ENCODE peak calls at places on chromosome 9, in ten cellular contexts. One of them, this sample, is unnamed.

GRCh38 chr9:87812375-87813118 is 70.1 kb upstream of the SPATA31E1 start:
- DNase-seq in cardiac muscle cell: peak
- DNase-seq in fibroblast of lung: peak
- DNase-seq in keratinocyte: no peak
- DNase-seq in body of pancreas: peak
- DNase-seq in A673: peak
- DNase-seq in breast epithelium: no peak
- DNase-seq in GM12865: peak
- DNase-seq in activated CD8-positive, alpha-beta T cell treated with anti-CD3 and anti-CD28 coated beads for 36 hours: peak
- DNase-seq in GM13977: no peak
- DNase-seq in this sample: no peak

GRCh38 chr9:87392091-87392490 is 105.6 kb upstream of the DAPK1 start:
- DNase-seq in cardiac muscle cell: no peak
- DNase-seq in fibroblast of lung: no peak
- DNase-seq in keratinocyte: no peak
- DNase-seq in body of pancreas: no peak
- DNase-seq in A673: no peak
- DNase-seq in breast epithelium: no peak
- DNase-seq in GM12865: no peak
- DNase-seq in activated CD8-positive, alpha-beta T cell treated with anti-CD3 and anti-CD28 coated beads for 36 hours: no peak
- DNase-seq in GM13977: no peak
- DNase-seq in this sample: no peak

GRCh38 chr9:28688172-28688571 is 1114.9 kb upstream of the C9orf72 start:
- DNase-seq in cardiac muscle cell: no peak
- DNase-seq in fibroblast of lung: no peak
- DNase-seq in keratinocyte: no peak
- DNase-seq in body of pancreas: no peak
- DNase-seq in A673: peak
- DNase-seq in breast epithelium: no peak
- DNase-seq in GM12865: no peak
- DNase-seq in activated CD8-positive, alpha-beta T cell treated with anti-CD3 and anti-CD28 coated beads for 36 hours: no peak
- DNase-seq in GM13977: no peak
- DNase-seq in this sample: no peak

GRCh38 chr9:7394007-7394774 is 405.4 kb downstream of the DMAC1 start:
- DNase-seq in cardiac muscle cell: no peak
- DNase-seq in fibroblast of lung: no peak
- DNase-seq in keratinocyte: no peak
- DNase-seq in body of pancreas: no peak
- DNase-seq in A673: no peak
- DNase-seq in breast epithelium: no peak
- DNase-seq in GM12865: no peak
- DNase-seq in activated CD8-positive, alpha-beta T cell treated with anti-CD3 and anti-CD28 coated beads for 36 hours: no peak
- DNase-seq in GM13977: no peak
- DNase-seq in this sample: no peak

GRCh38 chr9:68750786-68751185 is 45.7 kb downstream of the PIP5K1B start:
- DNase-seq in cardiac muscle cell: no peak
- DNase-seq in fibroblast of lung: no peak
- DNase-seq in keratinocyte: no peak
- DNase-seq in body of pancreas: no peak
- DNase-seq in A673: no peak
- DNase-seq in breast epithelium: no peak
- DNase-seq in GM12865: no peak
- DNase-seq in activated CD8-positive, alpha-beta T cell treated with anti-CD3 and anti-CD28 coated beads for 36 hours: no peak
- DNase-seq in GM13977: no peak
- DNase-seq in this sample: no peak

GRCh38 chr9:129023036-129023907 is 4.9 kb downstream of the SH3GLB2 start:
- DNase-seq in cardiac muscle cell: peak
- DNase-seq in fibroblast of lung: peak
- DNase-seq in keratinocyte: no peak
- DNase-seq in body of pancreas: peak
- DNase-seq in A673: no peak
- DNase-seq in breast epithelium: no peak
- DNase-seq in GM12865: no peak
- DNase-seq in activated CD8-positive, alpha-beta T cell treated with anti-CD3 and anti-CD28 coated beads for 36 hours: no peak
- DNase-seq in GM13977: no peak
- DNase-seq in this sample: no peak

GRCh38 chr9:100697339-100697738 is 119.5 kb downstream of the CAVIN4 start:
- DNase-seq in cardiac muscle cell: no peak
- DNase-seq in fibroblast of lung: no peak
- DNase-seq in keratinocyte: no peak
- DNase-seq in body of pancreas: no peak
- DNase-seq in A673: no peak
- DNase-seq in breast epithelium: no peak
- DNase-seq in GM12865: no peak
- DNase-seq in activated CD8-positive, alpha-beta T cell treated with anti-CD3 and anti-CD28 coated beads for 36 hours: no peak
- DNase-seq in GM13977: no peak
- DNase-seq in this sample: no peak

GRCh38 chr9:28155671-28156070 is 582.4 kb upstream of the C9orf72 start:
- DNase-seq in cardiac muscle cell: no peak
- DNase-seq in fibroblast of lung: no peak
- DNase-seq in keratinocyte: no peak
- DNase-seq in body of pancreas: no peak
- DNase-seq in A673: no peak
- DNase-seq in breast epithelium: no peak
- DNase-seq in GM12865: no peak
- DNase-seq in activated CD8-positive, alpha-beta T cell treated with anti-CD3 and anti-CD28 coated beads for 36 hours: no peak
- DNase-seq in GM13977: no peak
- DNase-seq in this sample: no peak

GRCh38 chr9:113742878-113743277 is 133.2 kb upstream of the ZNF618 start:
- DNase-seq in cardiac muscle cell: no peak
- DNase-seq in fibroblast of lung: no peak
- DNase-seq in keratinocyte: no peak
- DNase-seq in body of pancreas: no peak
- DNase-seq in A673: no peak
- DNase-seq in breast epithelium: no peak
- DNase-seq in GM12865: no peak
- DNase-seq in activated CD8-positive, alpha-beta T cell treated with anti-CD3 and anti-CD28 coated beads for 36 hours: no peak
- DNase-seq in GM13977: no peak
- DNase-seq in this sample: no peak

DNA sequence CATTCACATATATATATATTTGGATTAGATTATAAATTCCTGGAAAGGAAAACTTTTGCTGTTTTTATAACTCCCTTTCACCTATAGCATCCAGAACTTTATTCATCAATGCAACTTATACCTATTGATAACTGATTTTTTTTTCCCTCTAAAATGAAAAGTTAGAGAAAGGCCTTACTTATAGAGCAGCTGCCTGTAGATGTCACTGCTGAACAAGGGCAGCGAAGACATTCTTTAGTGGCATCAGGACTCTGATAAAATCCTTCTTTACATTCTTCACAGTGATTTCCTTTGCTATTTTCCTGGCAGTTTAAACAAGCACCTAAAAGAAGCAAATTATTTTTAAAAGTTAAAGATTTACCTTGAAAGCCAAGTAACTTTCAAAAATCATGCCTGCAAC is 32.3 kb upstream of the CDK5RAP2 start:
- DNase-seq in cardiac muscle cell: peak
- DNase-seq in fibroblast of lung: no peak
- DNase-seq in keratinocyte: no peak
- DNase-seq in body of pancreas: no peak
- DNase-seq in A673: peak
- DNase-seq in breast epithelium: no peak
- DNase-seq in GM12865: no peak
- DNase-seq in activated CD8-positive, alpha-beta T cell treated with anti-CD3 and anti-CD28 coated beads for 36 hours: no peak
- DNase-seq in GM13977: no peak
- DNase-seq in this sample: no peak
- TF ChIP-seq CTCF in cardiac muscle cell: no peak
- TF ChIP-seq CTCF in fibroblast of lung: no peak
- TF ChIP-seq CTCF in keratinocyte: peak
- TF ChIP-seq CTCF in body of pancreas: no peak
- TF ChIP-seq CTCF in A673: peak
- TF ChIP-seq CTCF in breast epithelium: no peak
- TF ChIP-seq CTCF in GM12865: no peak
- TF ChIP-seq CTCF in activated CD8-positive, alpha-beta T cell treated with anti-CD3 and anti-CD28 coated beads for 36 hours: no peak
- TF ChIP-seq CTCF in GM13977: peak
- TF ChIP-seq CTCF in this sample: no peak

GRCh38 chr9:23606107-23606506 is 219.9 kb downstream of the ELAVL2 start:
- DNase-seq in cardiac muscle cell: no peak
- DNase-seq in fibroblast of lung: no peak
- DNase-seq in keratinocyte: no peak
- DNase-seq in body of pancreas: no peak
- DNase-seq in A673: no peak
- DNase-seq in breast epithelium: no peak
- DNase-seq in GM12865: no peak
- DNase-seq in activated CD8-positive, alpha-beta T cell treated with anti-CD3 and anti-CD28 coated beads for 36 hours: no peak
- DNase-seq in GM13977: no peak
- DNase-seq in this sample: no peak

GRCh38 chr9:23603311-23603710 is 222.7 kb downstream of the ELAVL2 start:
- DNase-seq in cardiac muscle cell: no peak
- DNase-seq in fibroblast of lung: no peak
- DNase-seq in keratinocyte: no peak
- DNase-seq in body of pancreas: no peak
- DNase-seq in A673: no peak
- DNase-seq in breast epithelium: no peak
- DNase-seq in GM12865: no peak
- DNase-seq in activated CD8-positive, alpha-beta T cell treated with anti-CD3 and anti-CD28 coated beads for 36 hours: no peak
- DNase-seq in GM13977: no peak
- DNase-seq in this sample: no peak

GRCh38 chr9:23611874-23612273 is 214.2 kb downstream of the ELAVL2 start:
- DNase-seq in cardiac muscle cell: no peak
- DNase-seq in fibroblast of lung: peak
- DNase-seq in keratinocyte: no peak
- DNase-seq in body of pancreas: no peak
- DNase-seq in A673: no peak
- DNase-seq in breast epithelium: no peak
- DNase-seq in GM12865: no peak
- DNase-seq in activated CD8-positive, alpha-beta T cell treated with anti-CD3 and anti-CD28 coated beads for 36 hours: no peak
- DNase-seq in GM13977: no peak
- DNase-seq in this sample: no peak

GRCh38 chr9:23608456-23608855 is 217.6 kb downstream of the ELAVL2 start:
- DNase-seq in cardiac muscle cell: no peak
- DNase-seq in fibroblast of lung: no peak
- DNase-seq in keratinocyte: no peak
- DNase-seq in body of pancreas: no peak
- DNase-seq in A673: no peak
- DNase-seq in breast epithelium: no peak
- DNase-seq in GM12865: no peak
- DNase-seq in activated CD8-positive, alpha-beta T cell treated with anti-CD3 and anti-CD28 coated beads for 36 hours: no peak
- DNase-seq in GM13977: no peak
- DNase-seq in this sample: no peak
- TF ChIP-seq CTCF in cardiac muscle cell: no peak
- TF ChIP-seq CTCF in fibroblast of lung: no peak
- TF ChIP-seq CTCF in keratinocyte: no peak
- TF ChIP-seq CTCF in body of pancreas: no peak
- TF ChIP-seq CTCF in A673: no peak
- TF ChIP-seq CTCF in breast epithelium: no peak
- TF ChIP-seq CTCF in GM12865: no peak
- TF ChIP-seq CTCF in activated CD8-positive, alpha-beta T cell treated with anti-CD3 and anti-CD28 coated beads for 36 hours: no peak
- TF ChIP-seq CTCF in GM13977: no peak
- TF ChIP-seq CTCF in this sample: no peak

DNA sequence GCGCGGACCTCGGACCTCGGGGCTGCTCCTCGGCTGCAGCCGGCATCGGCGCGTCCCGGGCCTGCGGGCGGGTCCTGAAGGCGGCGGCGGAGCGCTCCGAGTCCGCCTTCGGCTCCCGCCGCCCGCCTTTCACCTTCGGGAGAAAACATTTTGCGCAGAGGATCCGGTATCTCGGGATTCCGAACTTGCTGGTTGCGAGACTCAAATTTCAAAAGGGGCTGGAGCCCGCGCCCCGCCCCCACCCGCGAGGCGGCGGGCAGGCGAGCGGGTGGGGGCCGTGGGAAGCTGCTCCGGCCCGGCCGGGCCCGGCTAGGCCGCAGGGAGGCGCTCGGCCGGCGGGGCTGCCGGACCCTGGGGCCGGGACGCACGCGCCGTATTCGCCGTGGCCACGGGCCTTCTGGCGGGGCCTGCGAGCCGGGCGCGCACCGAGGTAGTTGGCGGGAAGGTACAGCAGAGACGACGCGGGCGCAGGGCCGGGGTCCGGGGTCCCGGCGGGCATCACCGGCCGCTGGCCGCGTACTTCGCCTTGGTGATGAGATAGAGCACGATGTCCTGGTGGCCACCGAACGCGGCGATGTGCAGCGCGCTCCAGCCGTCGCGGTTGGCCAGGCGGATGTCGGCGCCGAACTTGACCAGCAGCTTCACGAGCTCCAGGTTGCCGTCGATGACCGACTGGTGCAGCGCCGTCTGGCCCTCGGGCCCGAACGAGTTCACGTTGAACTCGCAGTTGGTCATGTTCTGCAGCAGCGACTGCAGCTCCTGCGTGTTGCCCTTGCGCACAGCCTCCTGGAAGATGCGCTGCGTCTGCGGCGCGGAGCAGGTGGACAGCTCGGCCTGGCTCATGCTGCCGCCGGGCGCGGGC is 754 bp downstream of the NRARP start:
- DNase-seq in cardiac muscle cell: peak
- DNase-seq in fibroblast of lung: peak
- DNase-seq in keratinocyte: no peak
- DNase-seq in body of pancreas: peak
- DNase-seq in A673: peak
- DNase-seq in breast epithelium: no peak
- DNase-seq in GM12865: peak
- DNase-seq in activated CD8-positive, alpha-beta T cell treated with anti-CD3 and anti-CD28 coated beads for 36 hours: peak
- DNase-seq in GM13977: no peak
- DNase-seq in this sample: no peak
- TF ChIP-seq CTCF in cardiac muscle cell: no peak
- TF ChIP-seq CTCF in fibroblast of lung: no peak
- TF ChIP-seq CTCF in keratinocyte: no peak
- TF ChIP-seq CTCF in body of pancreas: peak
- TF ChIP-seq CTCF in A673: no peak
- TF ChIP-seq CTCF in breast epithelium: no peak
- TF ChIP-seq CTCF in GM12865: no peak
- TF ChIP-seq CTCF in activated CD8-positive, alpha-beta T cell treated with anti-CD3 and anti-CD28 coated beads for 36 hours: no peak
- TF ChIP-seq CTCF in GM13977: peak
- TF ChIP-seq CTCF in this sample: no peak

GRCh38 chr9:77649109-77649812 is 1.1 kb upstream of the GNA14 start:
- DNase-seq in cardiac muscle cell: peak
- DNase-seq in fibroblast of lung: peak
- DNase-seq in keratinocyte: no peak
- DNase-seq in body of pancreas: no peak
- DNase-seq in A673: peak
- DNase-seq in breast epithelium: no peak
- DNase-seq in GM12865: no peak
- DNase-seq in activated CD8-positive, alpha-beta T cell treated with anti-CD3 and anti-CD28 coated beads for 36 hours: no peak
- DNase-seq in GM13977: no peak
- DNase-seq in this sample: no peak
- TF ChIP-seq CTCF in cardiac muscle cell: peak
- TF ChIP-seq CTCF in fibroblast of lung: peak
- TF ChIP-seq CTCF in keratinocyte: no peak
- TF ChIP-seq CTCF in body of pancreas: peak
- TF ChIP-seq CTCF in A673: peak
- TF ChIP-seq CTCF in breast epithelium: no peak
- TF ChIP-seq CTCF in GM12865: no peak
- TF ChIP-seq CTCF in activated CD8-positive, alpha-beta T cell treated with anti-CD3 and anti-CD28 coated beads for 36 hours: no peak
- TF ChIP-seq CTCF in GM13977: no peak
- TF ChIP-seq CTCF in this sample: no peak

This sample was measured in omental fat pad.